ENCODE peak calls at places on chromosomes 13 and 19, in four cellular contexts. G is vagina, D is transverse colon, A is HFF-Myc. O is an unnamed sample.
A peak's percentile ranks its signal among the peaks of the same experiment; 100 is the strongest.

GRCh38 chr19:40589723-40590429 is 11.3 kb upstream of the LTBP4 start:
- DNase-seq in G (no peak), D (no peak), A (no peak), O (no peak)

GRCh38 chr13:25978961-25979360 is 72.9 kb downstream of the SHISA2 start:
- DNase-seq in G (no peak), D (no peak), A (no peak), O (no peak)

GRCh38 chr13:105346141-105346766 is 1189.2 kb downstream of the EFNB2 start:
- DNase-seq in G (no peak), D (no peak), A (peak; percentile 7), O (peak; percentile 41)

GRCh38 chr13:39895254-39895653 is 239.8 kb downstream of the COG6 start:
- DNase-seq in G (no peak), D (no peak), A (no peak), O (no peak)

GRCh38 chr19:10009269-10009665 is 1.0 kb downstream of the COL5A3 start:
- DNase-seq in G (no peak), D (peak; percentile 59), A (peak; percentile 61), O (peak; percentile 90)

GRCh38 chr13:99421271-99421670 is 80.0 kb upstream of the TM9SF2 start:
- DNase-seq in G (no peak), D (peak; percentile 7), A (no peak), O (no peak)

GRCh38 chr19:18009412-18010066 is 1.6 kb downstream of the ARRDC2 start:
- DNase-seq in G (no peak), D (no peak), A (no peak), O (peak; percentile 33)

GRCh38 chr13:80000679-80001509 is 340.0 kb downstream of the SPRY2 start:
- DNase-seq in G (no peak), D (no peak), A (no peak), O (no peak)

GRCh38 chr13:94674609-94675348 is 37.6 kb downstream of the SOX21 start:
- DNase-seq in G (no peak), D (peak; percentile 46), A (no peak), O (peak; percentile 52)

GRCh38 chr13:25067054-25067453 is 28.9 kb upstream of the PABPC3 start:
- DNase-seq in G (no peak), D (no peak), A (no peak), O (no peak)

GRCh38 chr19:45442927-45443461 is 19.3 kb upstream of the ERCC1 start:
- DNase-seq in G (no peak), D (peak; percentile 52), A (no peak), O (peak; percentile 59)

GRCh38 chr13:28707629-28708427 is 10.9 kb downstream of the SLC46A3 start:
- DNase-seq in G (no peak), D (no peak), A (peak; percentile 87), O (peak; percentile 93)

GRCh38 chr13:24107955-24108614 is 52.4 kb upstream of the SPATA13 start:
- DNase-seq in G (no peak), D (no peak), A (no peak), O (peak; percentile 65)

GRCh38 chr13:97982286-97982685 is 28.8 kb downstream of the IPO5 start:
- DNase-seq in G (no peak), D (no peak), A (no peak), O (no peak)

GRCh38 chr13:38687246-38688229 is 661 bp downstream of the FREM2 start:
- DNase-seq in G (no peak), D (no peak), A (no peak), O (peak; percentile 5)

GRCh38 chr13:36344173-36344572 is 2.0 kb downstream of the SPART start:
- DNase-seq in G (no peak), D (peak; percentile 10), A (no peak), O (peak; percentile 84)

GRCh38 chr13:42745655-42746054 is 35.7 kb upstream of the FAM216B start:
- DNase-seq in G (no peak), D (no peak), A (no peak), O (peak; percentile 47)

GRCh38 chr19:46089432-46089831 is 35.1 kb downstream of the IGFL3 start:
- DNase-seq in G (no peak), D (no peak), A (no peak), O (no peak)

GRCh38 chr13:38543561-38543960 is 143.3 kb upstream of the FREM2 start:
- DNase-seq in G (no peak), D (no peak), A (no peak), O (no peak)

GRCh38 chr19:1941146-1942077 is at the start of gene CSNK1G2:
- DNase-seq in G (no peak), D (peak; percentile 30), A (no peak), O (no peak)

GRCh38 chr19:42401365-42402303 is 11.5 kb upstream of the CNFN start:
- DNase-seq in G (no peak), D (peak; percentile 83), A (peak; percentile 56), O (peak; percentile 77)

GRCh38 chr13:99228737-99229691 is 28.4 kb downstream of the UBAC2 start:
- DNase-seq in G (no peak), D (no peak), A (no peak), O (peak; percentile 19)

GRCh38 chr19:41264581-41265375 is 606 bp downstream of the HNRNPUL1 start:
- DNase-seq in G (no peak), D (peak; percentile 65), A (no peak), O (peak; percentile 39)

GRCh38 chr13:35923347-35923746 is 207.8 kb downstream of the DCLK1 start:
- DNase-seq in G (no peak), D (no peak), A (no peak), O (peak; percentile 61)

GRCh38 chr19:38718747-38719543 is 25.3 kb downstream of the CAPN12 start:
- DNase-seq in G (no peak), D (no peak), A (no peak), O (no peak)
- TF ChIP-seq CTCF in G (no peak), D (no peak), A (peak; percentile 54), O (peak; percentile 19)

DNA sequence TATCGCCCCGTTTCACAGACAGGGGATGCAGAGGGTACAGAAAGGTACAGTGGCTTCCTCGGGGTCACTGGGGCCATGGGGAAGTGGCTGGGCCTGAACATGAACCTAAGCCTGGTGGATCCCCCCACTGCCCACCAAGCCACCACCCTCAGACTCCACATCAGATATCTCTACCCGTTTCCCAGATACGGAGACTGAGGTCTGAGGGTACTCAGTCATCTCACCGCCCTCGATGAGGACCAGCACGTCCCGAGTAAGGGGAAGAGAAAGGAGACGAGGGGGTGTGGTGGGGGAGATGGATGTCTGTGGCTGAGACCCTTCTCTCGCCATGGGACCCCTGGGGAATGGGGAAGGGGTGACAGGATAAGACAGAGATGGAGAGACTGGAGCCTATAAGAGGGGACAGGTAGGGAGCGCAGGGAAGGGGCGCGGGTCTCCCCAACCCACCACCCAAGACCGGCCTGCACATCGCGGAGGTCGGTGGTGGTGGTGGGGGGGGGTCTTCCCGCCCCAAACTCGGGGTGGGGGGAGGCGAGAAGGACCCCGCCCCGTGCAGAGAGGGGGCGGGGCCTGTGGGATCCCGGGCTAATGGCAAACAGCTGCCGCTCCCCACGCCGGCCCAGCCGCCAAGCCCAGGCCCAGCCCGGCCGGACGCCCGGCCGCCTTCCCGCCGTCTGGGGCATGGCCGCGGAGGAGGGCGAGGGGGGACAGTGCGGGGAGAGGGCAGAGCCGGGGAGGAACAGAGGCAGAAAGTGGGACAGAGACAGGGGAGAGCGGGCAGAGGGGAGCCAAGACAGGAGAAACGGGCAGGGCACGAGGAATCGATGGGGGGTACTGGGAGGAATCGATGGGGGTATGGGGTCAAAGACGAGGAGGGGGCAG is 698 bp downstream of the KANK2 start:
- DNase-seq in G (no peak), D (peak; percentile 36), A (no peak), O (peak; percentile 30)
- H3K4me3 ChIP-seq in G (peak overlapping the region; percentile 75), D (peak overlapping the region; percentile 82), A (peak overlapping the region; percentile 79), O (peak overlapping the region; percentile 71)

DNA sequence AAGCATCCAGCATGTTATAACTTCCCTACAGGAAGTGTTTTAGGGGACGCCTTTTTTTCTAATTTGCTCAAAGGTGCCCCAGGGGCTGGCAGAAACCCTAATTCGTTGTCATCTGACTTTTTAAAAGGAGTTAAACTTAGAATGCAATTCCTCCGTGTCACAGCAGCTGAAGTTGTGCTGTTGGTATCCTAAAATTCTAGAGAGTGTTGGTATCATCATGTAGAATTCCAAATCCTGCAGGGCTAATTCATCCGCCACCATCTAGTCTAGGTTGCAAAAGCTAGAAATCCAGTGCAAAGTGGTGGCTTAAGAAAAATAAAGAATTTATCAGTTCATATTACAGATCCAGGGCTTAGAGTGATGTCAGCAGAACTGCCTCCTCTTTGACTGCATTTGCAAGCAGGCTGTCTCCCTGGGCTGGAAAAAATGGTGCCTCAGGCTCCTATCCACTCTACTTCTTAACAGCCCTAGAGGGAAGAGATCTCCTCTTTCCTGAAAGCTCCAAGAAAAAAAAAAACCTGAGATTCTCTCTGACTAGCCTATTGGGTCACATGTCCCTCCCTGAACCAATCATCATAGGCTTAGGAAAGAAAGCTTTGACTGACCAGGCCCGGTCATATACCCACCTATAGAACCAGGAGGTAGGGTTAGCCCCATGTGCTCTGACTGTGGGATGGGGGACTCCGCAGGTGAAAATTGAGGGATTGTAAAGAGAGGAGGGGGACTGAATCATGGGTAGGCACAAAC is 73.0 kb downstream of the MAP4K1 start:
- DNase-seq in G (no peak), D (no peak), A (no peak), O (no peak)
- TF ChIP-seq CTCF in G (no peak), D (no peak), A (peak; percentile 41), O (peak; percentile 57)

GRCh38 chr19:4060621-4061177 is 6.0 kb downstream of the ZBTB7A start:
- DNase-seq in G (no peak), D (peak; percentile 59), A (no peak), O (no peak)

GRCh38 chr19:4061178-4061682 is 5.5 kb downstream of the ZBTB7A start:
- DNase-seq in G (no peak), D (peak; percentile 95), A (no peak), O (peak; percentile 61)

GRCh38 chr19:4058696-4059492 is 7.8 kb downstream of the ZBTB7A start:
- DNase-seq in G (no peak), D (peak; percentile 40), A (no peak), O (no peak)

GRCh38 chr19:4059493-4059880 is 7.2 kb downstream of the ZBTB7A start:
- DNase-seq in G (no peak), D (peak; percentile 85), A (no peak), O (no peak)

DNA sequence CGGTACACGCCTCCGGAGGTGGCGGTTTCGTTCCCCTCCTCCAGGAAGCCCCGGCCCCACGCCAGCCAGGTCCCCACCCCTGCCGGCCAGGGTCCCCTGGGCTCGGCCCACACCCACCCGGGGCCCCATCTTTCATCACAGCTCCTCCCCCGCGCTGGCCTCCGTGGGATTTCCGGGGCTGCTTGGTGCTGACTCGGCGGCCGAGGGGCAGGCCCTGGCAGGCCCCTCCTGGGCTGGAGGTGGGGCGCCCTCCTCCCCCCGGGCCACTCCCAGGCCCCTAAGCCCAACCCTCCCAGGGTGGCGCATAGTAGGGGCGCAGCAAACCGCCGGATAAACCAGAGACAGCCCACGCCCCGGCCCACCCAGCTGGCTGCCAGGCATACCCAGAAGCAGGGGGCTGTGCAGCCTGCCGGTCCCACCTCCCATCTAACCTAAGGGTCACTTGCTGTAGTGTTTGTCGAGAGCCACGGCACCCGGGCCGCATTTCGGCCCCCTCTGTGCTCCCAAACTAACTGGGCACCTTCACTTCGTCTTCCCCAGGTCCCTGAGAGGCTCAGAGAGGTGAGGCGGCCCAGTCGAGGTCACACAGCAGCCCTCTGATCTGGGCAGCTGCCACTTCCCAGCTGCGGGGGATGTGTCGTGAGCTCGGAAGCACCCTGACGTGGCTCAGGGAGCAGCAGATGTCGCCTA is 6.6 kb downstream of the ZBTB7A start:
- DNase-seq in G (no peak), D (peak; percentile 90), A (no peak), O (peak; percentile 72)
- H3K4me3 ChIP-seq in G (peak overlapping the region; percentile 70), D (peak overlapping the region; percentile 87), A (peak overlapping the region; percentile 33), O (peak overlapping the region; percentile 19)

GRCh38 chr13:96690998-96691397 is 303.3 kb downstream of the OXGR1 start:
- DNase-seq in G (no peak), D (no peak), A (no peak), O (no peak)
- TF ChIP-seq CTCF in G (no peak), D (no peak), A (no peak), O (no peak)

GRCh38 chr19:38974599-38975213 is 836 bp downstream of the FBXO17 start:
- DNase-seq in G (no peak), D (no peak), A (no peak), O (peak; percentile 25)
- H3K4me3 ChIP-seq in G (peak overlapping the region; percentile 52), D (peak overlapping the region; percentile 60), A (peak overlapping the region; percentile 67), O (peak overlapping the region; percentile 67)